ENCODE peak calls at places on chromosome 6, in five cellular contexts. H, J, S, V and O are unnamed samples.
A peak's percentile ranks its signal among the peaks of the same experiment; 100 is the strongest.

GRCh38 chr6:13303668-13304017 is 24.7 kb downstream of the TBC1D7 start:
- DNase-seq in S (no peak), V (no peak), J (no peak), H (peak; percentile 70), O (peak; percentile 80)

GRCh38 chr6:125957845-125958244 is 1.3 kb downstream of the HINT3 start:
- DNase-seq in H (peak; percentile 50), V (no peak), J (peak; percentile 57), S (peak; percentile 27), O (no peak)

GRCh38 chr6:9581155-9581554 is 833.7 kb downstream of the TFAP2A start:
- DNase-seq in V (no peak), H (no peak), S (no peak), J (no peak), O (no peak)

GRCh38 chr6:112576421-112576820 is 229.3 kb downstream of the RFPL4B start:
- DNase-seq in J (no peak), V (no peak), H (no peak), S (no peak), O (no peak)

GRCh38 chr6:40922281-40922680 is 116.7 kb downstream of the UNC5CL start:
- DNase-seq in V (no peak), H (no peak), J (no peak), S (no peak), O (no peak)

GRCh38 chr6:116536216-116536621 is 9.3 kb downstream of the TRAPPC3L start:
- DNase-seq in S (peak; percentile 40), H (peak; percentile 29), V (no peak), J (peak; percentile 80), O (peak; percentile 28)

GRCh38 chr6:12420626-12421025 is 130.5 kb downstream of the EDN1 start:
- DNase-seq in V (no peak), H (no peak), S (no peak), J (no peak), O (no peak)

GRCh38 chr6:111880181-111880944 is 7.1 kb upstream of the FYN start:
- DNase-seq in V (no peak), S (no peak), J (no peak), H (no peak), O (no peak)

GRCh38 chr6:134021396-134022122 is 30.9 kb downstream of the SLC2A12 start:
- DNase-seq in J (no peak), H (no peak), V (no peak), S (no peak), O (no peak)

GRCh38 chr6:14108571-14109410 is 8.8 kb upstream of the CD83 start:
- DNase-seq in S (no peak), V (no peak), J (no peak), H (no peak), O (peak; percentile 34)

GRCh38 chr6:167781066-167781767 is 45.5 kb upstream of the AFDN start:
- DNase-seq in J (no peak), H (no peak), V (no peak), S (no peak), O (no peak)

GRCh38 chr6:43142101-43142500 is 29.0 kb upstream of the SRF start:
- DNase-seq in H (no peak), V (no peak), J (no peak), S (no peak), O (no peak)

GRCh38 chr6:163311830-163312229 is 102.7 kb upstream of the QKI start:
- DNase-seq in S (no peak), H (no peak), J (no peak), V (no peak), O (no peak)

GRCh38 chr6:20319520-20320357 is 81.9 kb upstream of the E2F3 start:
- DNase-seq in S (no peak), V (peak; percentile 61), J (no peak), H (peak; percentile 30), O (peak; percentile 16)

GRCh38 chr6:44422534-44422933 is 35.0 kb downstream of the CDC5L start:
- DNase-seq in J (no peak), H (no peak), V (no peak), S (no peak), O (no peak)

GRCh38 chr6:41321183-41321582 is 14.2 kb upstream of the NCR2 start:
- DNase-seq in S (no peak), H (no peak), J (no peak), V (no peak), O (no peak)

GRCh38 chr6:116507324-116507723 is 4.1 kb upstream of the CALHM5 start:
- DNase-seq in S (no peak), J (no peak), H (no peak), V (no peak), O (no peak)

GRCh38 chr6:143516700-143517446 is 5.4 kb upstream of the FUCA2 start:
- DNase-seq in S (peak; percentile 25), V (no peak), J (peak; percentile 23), H (no peak), O (no peak)

GRCh38 chr6:164477126-164477525 is 832.3 kb downstream of the C6orf118 start:
- DNase-seq in S (no peak), J (no peak), V (no peak), H (no peak), O (no peak)

GRCh38 chr6:106872044-106872443 is 102.5 kb downstream of the CD24 start:
- DNase-seq in H (no peak), V (no peak), S (no peak), J (peak; percentile 51), O (no peak)

GRCh38 chr6:83822629-83823169 is 30.5 kb upstream of the RIPPLY2 start:
- DNase-seq in H (no peak), S (no peak), J (no peak), V (no peak), O (no peak)

GRCh38 chr6:133352046-133352445 is 110.9 kb downstream of the EYA4 start:
- DNase-seq in J (no peak), V (no peak), S (no peak), H (no peak), O (no peak)

GRCh38 chr6:142008776-142009175 is 123.9 kb upstream of the GJE1 start:
- DNase-seq in H (no peak), V (no peak), S (no peak), J (no peak), O (no peak)